ENCODE peak calls at places on chromosome 10, in six cellular contexts. Y, H, R, I, G and N are unnamed samples.

GRCh38 chr10:117074621-117075020 is 63.4 kb downstream of the VAX1 start:
- DNase-seq in Y (no peak), H (no peak), R (peak), I (no peak), G (no peak), N (no peak)

GRCh38 chr10:132939957-132940790 is 2.2 kb downstream of the CFAP46 start:
- DNase-seq in Y (no peak), H (peak), R (no peak), I (peak), G (peak), N (no peak)

GRCh38 chr10:132242103-132242840 is 55.5 kb downstream of the DPYSL4 start:
- DNase-seq in Y (no peak), H (no peak), R (no peak), I (no peak), G (no peak), N (no peak)

GRCh38 chr10:75440271-75440793 is 8.9 kb downstream of the LRMDA start:
- DNase-seq in Y (no peak), H (no peak), R (no peak), I (no peak), G (no peak), N (no peak)

GRCh38 chr10:132476146-132477065 is 61.2 kb upstream of the INPP5A start:
- DNase-seq in Y (no peak), H (no peak), R (no peak), I (no peak), G (no peak), N (no peak)

GRCh38 chr10:52348037-52348564 is 34.0 kb downstream of the DKK1 start:
- DNase-seq in Y (no peak), H (no peak), R (no peak), I (no peak), G (no peak), N (no peak)

GRCh38 chr10:21910798-21911197 is 92.7 kb downstream of the DNAJC1 start:
- DNase-seq in Y (no peak), H (no peak), R (no peak), I (no peak), G (no peak), N (no peak)

GRCh38 chr10:87092356-87092860 is 2.2 kb downstream of the GLUD1 start:
- DNase-seq in Y (no peak), H (peak), R (peak), I (no peak), G (peak), N (no peak)

GRCh38 chr10:62136931-62137330 is 131.7 kb downstream of the RTKN2 start:
- DNase-seq in Y (no peak), H (no peak), R (no peak), I (no peak), G (no peak), N (no peak)